ENCODE peak calls at places on chromosomes 4 and X, in eight cellular contexts. W is left lung, R is ovary, T is mucosa of descending colon, S is astrocyte, E is endothelial cell, G is tibial nerve, D is choroid plexus epithelial cell. B is an unnamed sample.

GRCh38 chrX:48927125-48927524 is 8.3 kb upstream of the PIM2 start:
- DNase-seq in W (no peak), R (no peak), T (no peak), S (no peak), E (no peak), G (no peak), D (no peak), B (peak)

GRCh38 chr4:108683479-108683878 is 33.1 kb downstream of the OSTC start:
- DNase-seq in W (no peak), R (no peak), T (no peak), S (peak), E (no peak), G (no peak), D (peak), B (no peak)

GRCh38 chr4:1635452-1635851 is 48.7 kb downstream of the FAM53A start:
- DNase-seq in W (peak), R (no peak), T (no peak), S (peak), E (no peak), G (no peak), D (no peak), B (no peak)

GRCh38 chr4:101259876-101260275 is 87.5 kb downstream of the PPP3CA start:
- DNase-seq in W (no peak), R (no peak), T (no peak), S (no peak), E (no peak), G (no peak), D (peak), B (no peak)

GRCh38 chr4:76809594-76810305 is 88.2 kb downstream of the SOWAHB start:
- DNase-seq in W (no peak), R (no peak), T (no peak), S (peak), E (no peak), G (no peak), D (peak), B (no peak)

GRCh38 chr4:10740227-10740626 is 55.7 kb upstream of the CLNK start:
- DNase-seq in W (no peak), R (no peak), T (no peak), S (no peak), E (no peak), G (no peak), D (no peak), B (no peak)

GRCh38 chr4:126023946-126024345 is 709.2 kb downstream of the FAT4 start:
- DNase-seq in W (no peak), R (no peak), T (no peak), S (peak), E (no peak), G (no peak), D (peak), B (no peak)

GRCh38 chrX:150690126-150690525 is 3.1 kb upstream of the MTMR1 start:
- DNase-seq in W (no peak), R (no peak), T (no peak), S (peak), E (no peak), G (no peak), D (peak), B (no peak)

GRCh38 chr4:87128006-87128705 is 92.3 kb downstream of the KLHL8 start:
- DNase-seq in W (no peak), R (no peak), T (no peak), S (no peak), E (no peak), G (no peak), D (peak), B (no peak)

GRCh38 chr4:167218022-167218608 is 16.2 kb downstream of the SPOCK3 start:
- DNase-seq in W (no peak), R (no peak), T (no peak), S (no peak), E (no peak), G (no peak), D (no peak), B (no peak)

GRCh38 chr4:87204559-87204958 is 15.9 kb downstream of the KLHL8 start:
- DNase-seq in W (no peak), R (no peak), T (no peak), S (no peak), E (no peak), G (no peak), D (no peak), B (no peak)

GRCh38 chr4:158053801-158054200 is 119.0 kb downstream of the GASK1B start:
- DNase-seq in W (no peak), R (no peak), T (no peak), S (no peak), E (no peak), G (no peak), D (no peak), B (no peak)

DNA sequence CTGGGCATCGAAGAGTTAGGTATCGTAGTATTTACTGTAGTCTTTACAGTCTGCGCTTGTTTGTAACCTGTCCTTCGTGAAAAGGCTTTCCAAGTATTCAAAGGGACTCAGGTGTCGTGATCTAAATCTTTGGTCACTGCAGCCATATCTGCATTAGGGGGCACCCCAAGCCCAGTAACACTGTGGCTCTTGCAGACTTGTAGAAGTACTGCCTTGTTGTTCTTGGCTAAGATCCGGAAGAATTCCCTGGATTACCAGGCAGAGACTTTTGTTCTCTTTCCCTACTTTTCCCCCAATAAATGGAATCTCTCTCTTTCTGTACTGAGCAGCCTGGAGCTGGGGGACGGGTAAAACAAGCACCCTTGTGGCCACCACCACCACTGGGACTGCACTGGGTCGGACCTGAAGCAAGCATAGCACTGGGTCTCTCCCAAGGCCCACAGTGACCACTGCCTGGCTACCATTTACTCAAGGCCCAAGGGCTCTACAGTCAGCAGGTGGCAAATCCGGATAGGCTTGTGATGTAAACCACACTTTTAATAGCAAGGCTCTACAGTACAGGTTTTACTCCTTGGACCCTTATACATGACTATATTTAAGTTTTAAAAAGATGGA is 12.0 kb downstream of the CXorf58 start:
- DNase-seq in W (no peak), R (no peak), T (no peak), S (no peak), E (peak), G (no peak), D (no peak), B (no peak)
- TF ChIP-seq CTCF in W (no peak), R (no peak), T (no peak), S (no peak), E (no peak), G (no peak), D (peak), B (no peak)

GRCh38 chr4:91734682-91735081 is 569.1 kb upstream of the GRID2 start:
- DNase-seq in W (no peak), R (no peak), T (no peak), S (no peak), E (no peak), G (no peak), D (peak), B (no peak)
- TF ChIP-seq CTCF in W (no peak), R (no peak), T (no peak), S (peak), E (no peak), G (no peak), D (peak), B (no peak)

DNA sequence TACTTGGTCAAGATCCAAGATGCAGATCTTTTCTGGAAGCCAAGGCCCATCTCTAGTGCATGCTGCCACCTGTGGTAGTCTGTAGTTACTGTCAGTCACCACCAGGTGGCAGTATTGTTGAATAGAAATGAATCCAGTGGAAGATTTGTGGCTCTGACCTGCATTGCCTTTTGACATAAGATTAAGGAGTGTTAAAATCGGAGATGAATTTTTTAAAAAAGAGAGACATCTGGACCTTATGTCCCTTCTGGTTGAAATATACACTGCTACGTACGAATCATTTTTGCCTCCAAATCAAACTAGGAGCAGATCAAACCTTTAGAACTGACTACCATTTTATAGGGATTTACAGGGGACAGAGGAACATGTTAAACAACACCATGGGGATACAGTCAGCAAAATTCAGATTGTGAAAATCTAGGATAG is 46.9 kb upstream of the RHOH start:
- DNase-seq in W (no peak), R (peak), T (no peak), S (peak), E (peak), G (peak), D (peak), B (peak)
- TF ChIP-seq CTCF in W (peak), R (peak), T (peak), S (peak), E (peak), G (peak), D (peak), B (peak)

DNA sequence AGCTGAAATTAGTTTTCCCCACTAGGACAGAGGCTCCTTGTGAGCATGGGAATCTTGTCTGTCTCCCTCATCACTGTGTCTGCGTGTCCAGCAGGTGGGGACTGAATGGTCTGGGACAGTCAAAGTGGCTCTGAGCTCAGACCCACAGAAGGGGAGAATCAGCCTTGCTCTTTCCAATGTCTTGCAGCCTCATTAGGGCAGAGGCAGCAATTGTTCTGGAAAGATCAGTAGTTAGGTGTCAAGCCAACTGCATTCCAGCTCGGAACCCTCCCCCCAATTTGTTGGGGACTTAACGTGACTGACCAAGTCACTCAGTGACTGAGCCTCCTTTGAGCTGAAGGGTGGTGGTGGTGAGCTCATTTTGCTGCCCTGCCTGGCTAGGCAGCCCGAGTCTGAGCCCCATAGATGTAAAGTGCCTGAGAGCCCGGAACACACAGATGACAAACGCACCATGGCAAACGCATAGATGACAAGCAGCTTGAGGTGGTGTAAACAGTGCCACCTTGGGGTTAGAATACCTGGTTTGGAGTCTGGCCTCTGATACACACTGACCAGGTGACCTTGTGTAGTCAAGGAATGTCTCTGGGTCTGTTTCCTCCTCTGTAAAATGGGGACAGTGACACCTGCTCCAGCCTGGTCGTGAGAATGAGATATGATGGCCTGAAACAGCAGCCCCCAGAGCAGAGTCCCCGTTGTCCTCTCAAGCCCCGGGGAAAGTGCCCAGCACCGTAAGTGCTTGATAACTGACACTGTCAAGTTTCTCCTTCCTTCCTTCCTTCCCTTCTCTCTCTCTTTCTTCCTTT is 2.7 kb upstream of the SORCS2 start:
- DNase-seq in W (no peak), R (no peak), T (peak), S (no peak), E (no peak), G (peak), D (no peak), B (no peak)
- TF ChIP-seq CTCF in W (no peak), R (no peak), T (no peak), S (no peak), E (no peak), G (no peak), D (no peak), B (no peak)

DNA sequence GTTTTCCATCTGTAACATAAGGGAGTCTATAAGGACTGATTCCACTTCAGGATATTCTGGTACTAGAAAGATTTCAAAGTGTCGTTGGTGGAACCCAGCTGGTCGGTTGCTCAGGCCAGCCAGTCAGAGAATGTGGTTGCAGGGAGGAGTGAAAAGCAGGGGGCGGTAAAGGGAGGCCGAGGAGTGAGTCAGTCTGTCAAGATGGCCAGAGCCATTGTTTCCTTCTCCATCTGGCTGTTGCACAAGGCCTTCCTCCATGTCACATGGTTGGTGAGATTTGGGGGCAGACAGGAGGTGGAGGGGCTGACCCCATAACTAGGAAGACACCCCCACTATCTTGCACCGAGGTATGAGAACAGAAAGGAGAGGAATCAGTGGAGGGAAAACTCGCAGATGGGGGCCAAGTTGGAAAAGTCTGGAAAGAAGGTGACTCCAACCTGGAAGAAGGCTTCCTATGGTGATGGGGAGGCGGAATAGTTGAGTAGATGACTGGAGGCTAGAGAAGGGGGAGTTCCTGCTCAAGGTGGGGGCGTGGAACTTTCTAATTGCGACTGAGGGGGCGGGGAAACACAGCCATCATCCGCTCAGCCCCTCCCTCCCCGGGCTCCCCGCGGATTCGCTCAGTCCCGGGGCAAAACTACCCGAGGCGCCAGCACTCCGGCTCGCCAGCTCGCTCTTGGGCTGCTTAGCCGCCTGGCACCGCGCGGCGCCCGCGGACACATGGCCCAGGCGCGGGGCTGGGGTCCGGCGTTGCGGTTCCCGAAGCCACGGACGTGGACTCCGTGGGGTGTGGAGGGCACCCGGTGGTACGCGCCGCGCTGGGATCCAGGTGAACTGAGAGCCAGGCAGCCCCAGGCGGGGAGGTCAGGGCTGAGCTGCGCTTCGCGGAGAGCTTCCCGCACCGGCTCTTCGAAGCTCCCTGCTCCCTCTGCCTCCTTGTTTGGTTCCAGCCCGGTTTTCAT is 38.5 kb downstream of the STARD8 start:
- DNase-seq in W (peak), R (peak), T (no peak), S (peak), E (peak), G (no peak), D (peak), B (peak)
- TF ChIP-seq CTCF in W (no peak), R (no peak), T (no peak), S (no peak), E (no peak), G (no peak), D (peak), B (no peak)

GRCh38 chr4:84167579-84167978 is 331.5 kb downstream of the NKX6-1 start:
- DNase-seq in W (no peak), R (no peak), T (no peak), S (no peak), E (peak), G (no peak), D (no peak), B (peak)
- TF ChIP-seq CTCF in W (no peak), R (no peak), T (no peak), S (no peak), E (no peak), G (no peak), D (peak), B (peak)

GRCh38 chr4:53595204-53595603 is 3.9 kb upstream of the LNX1 start:
- DNase-seq in W (no peak), R (no peak), T (no peak), S (no peak), E (no peak), G (no peak), D (no peak), B (no peak)

GRCh38 chr4:53593765-53594164 is 2.5 kb upstream of the LNX1 start:
- DNase-seq in W (no peak), R (no peak), T (no peak), S (no peak), E (no peak), G (no peak), D (no peak), B (no peak)

GRCh38 chr4:53592128-53592527 is 842 bp upstream of the LNX1 start:
- DNase-seq in W (no peak), R (no peak), T (no peak), S (peak), E (peak), G (no peak), D (no peak), B (no peak)

GRCh38 chr4:53591372-53591892 is at the start of gene LNX1:
- DNase-seq in W (peak), R (no peak), T (peak), S (no peak), E (peak), G (no peak), D (no peak), B (no peak)

GRCh38 chr4:53592686-53593641 is 1.7 kb upstream of the LNX1 start:
- DNase-seq in W (peak), R (peak), T (peak), S (peak), E (peak), G (no peak), D (peak), B (peak)
- TF ChIP-seq CTCF in W (no peak), R (no peak), T (no peak), S (no peak), E (no peak), G (no peak), D (no peak), B (no peak)

GRCh38 chr4:15681372-15682339 is at the start of gene FAM200B:
- DNase-seq in W (peak), R (peak), T (peak), S (peak), E (peak), G (peak), D (peak), B (peak)
- TF ChIP-seq CTCF in W (no peak), R (peak), T (no peak), S (no peak), E (no peak), G (no peak), D (peak), B (no peak)